ENCODE peak calls at places on chromosomes 11 and 22, in four cellular contexts. K, B, N and D are unnamed samples. For H3K27me3, the result is how much of the 10 kb centered on the place peaks cover.

GRCh38 chr22:49801391-49802060 is 26.1 kb downstream of the BRD1 start:
- DNase-seq in K (no peak), B (no peak), N (no peak), D (no peak)

GRCh38 chr11:79269923-79270322 is 170.9 kb downstream of the TENM4 start:
- DNase-seq in K (no peak), B (no peak), N (peak), D (no peak)

GRCh38 chr22:49826603-49827306 is 918 bp downstream of the BRD1 start:
- DNase-seq in K (peak), B (no peak), N (peak), D (no peak)

GRCh38 chr22:27603823-27604190 is 197.7 kb downstream of the MN1 start:
- DNase-seq in K (no peak), B (no peak), N (peak), D (no peak)

GRCh38 chr11:80855975-80856524 is 1415.2 kb upstream of the TENM4 start:
- DNase-seq in K (no peak), B (no peak), N (no peak), D (no peak)

GRCh38 chr22:48362736-48363404 is 1464.8 kb downstream of the BRD1 start:
- DNase-seq in K (peak), B (no peak), N (no peak), D (no peak)

GRCh38 chr22:42065408-42066132 is 5.0 kb downstream of the NAGA start:
- DNase-seq in K (no peak), B (no peak), N (no peak), D (no peak)

GRCh38 chr22:25747245-25747944 is 5.4 kb downstream of the MYO18B start:
- DNase-seq in K (peak), B (no peak), N (peak), D (no peak)

GRCh38 chr11:8183136-8183535 is 14.3 kb upstream of the RIC3 start:
- DNase-seq in K (no peak), B (no peak), N (no peak), D (no peak)

GRCh38 chr11:130381317-130381716 is 47.1 kb downstream of the ADAMTS8 start:
- DNase-seq in K (no peak), B (no peak), N (no peak), D (no peak)

GRCh38 chr22:17785185-17786184 is 11.2 kb upstream of the BID start:
- DNase-seq in K (peak), B (no peak), N (no peak), D (no peak)

GRCh38 chr11:114822038-114822437 is 143.7 kb downstream of the NXPE2 start:
- DNase-seq in K (no peak), B (no peak), N (no peak), D (no peak)

GRCh38 chr22:39318507-39319283 is 728 bp downstream of the RPL3 start:
- DNase-seq in K (no peak), B (no peak), N (no peak), D (peak)

GRCh38 chr11:24391165-24391564 is 105.7 kb upstream of the LUZP2 start:
- DNase-seq in K (no peak), B (no peak), N (no peak), D (no peak)

GRCh38 chr11:2800655-2801531 is 84.7 kb downstream of the CDKN1C start:
- DNase-seq in K (peak), B (no peak), N (no peak), D (peak)

GRCh38 chr22:24060375-24060788 is 49.3 kb downstream of the CABIN1 start:
- DNase-seq in K (peak), B (no peak), N (no peak), D (no peak)

GRCh38 chr22:49192180-49192856 is 635.4 kb downstream of the BRD1 start:
- DNase-seq in K (no peak), B (no peak), N (no peak), D (no peak)

GRCh38 chr11:7936615-7937014 is 4.9 kb downstream of the OR10A3 start:
- DNase-seq in K (peak), B (no peak), N (no peak), D (no peak)

GRCh38 chr11:3231851-3232744 is at the start of gene MRGPRE:
- DNase-seq in K (no peak), B (no peak), N (peak), D (no peak)

GRCh38 chr22:50034126-50035081 is 21.8 kb upstream of the IL17REL start:
- DNase-seq in K (no peak), B (no peak), N (peak), D (no peak)

GRCh38 chr11:5288108-5288911 is 13.4 kb downstream of the OR51B4 start:
- DNase-seq in K (peak), B (no peak), N (no peak), D (no peak)

GRCh38 chr11:121596195-121597145 is 143.7 kb upstream of the SORL1-AS1 start:
- DNase-seq in K (no peak), B (no peak), N (no peak), D (no peak)

GRCh38 chr11:75334976-75335375 is 16.5 kb downstream of the ARRB1 start:
- DNase-seq in K (no peak), B (no peak), N (no peak), D (no peak)

GRCh38 chr11:100640646-100641045 is 46.4 kb upstream of the ARHGAP42 start:
- DNase-seq in K (no peak), B (no peak), N (no peak), D (no peak)

GRCh38 chr11:78789365-78789764 is 214.7 kb upstream of the NARS2 start:
- DNase-seq in K (no peak), B (no peak), N (no peak), D (no peak)

GRCh38 chr11:92384807-92385206 is 160.2 kb downstream of the FAT3 start:
- DNase-seq in K (no peak), B (no peak), N (peak), D (no peak)

GRCh38 chr11:33116535-33116934 is 44.7 kb downstream of the CSTF3 start:
- DNase-seq in K (no peak), B (no peak), N (no peak), D (no peak)

GRCh38 chr11:122199661-122200060 is 83.6 kb upstream of the BLID start:
- DNase-seq in K (no peak), B (no peak), N (no peak), D (no peak)

GRCh38 chr11:65395961-65396530 is 9.6 kb downstream of the FRMD8 start:
- DNase-seq in K (no peak), B (no peak), N (no peak), D (no peak)

GRCh38 chr11:11171285-11171684 is 181.8 kb downstream of the CSNK2A3 start:
- DNase-seq in K (no peak), B (no peak), N (no peak), D (no peak)

GRCh38 chr11:10450451-10451398 is 4.3 kb upstream of the AMPD3 start:
- DNase-seq in K (peak), B (no peak), N (peak), D (no peak)

DNA sequence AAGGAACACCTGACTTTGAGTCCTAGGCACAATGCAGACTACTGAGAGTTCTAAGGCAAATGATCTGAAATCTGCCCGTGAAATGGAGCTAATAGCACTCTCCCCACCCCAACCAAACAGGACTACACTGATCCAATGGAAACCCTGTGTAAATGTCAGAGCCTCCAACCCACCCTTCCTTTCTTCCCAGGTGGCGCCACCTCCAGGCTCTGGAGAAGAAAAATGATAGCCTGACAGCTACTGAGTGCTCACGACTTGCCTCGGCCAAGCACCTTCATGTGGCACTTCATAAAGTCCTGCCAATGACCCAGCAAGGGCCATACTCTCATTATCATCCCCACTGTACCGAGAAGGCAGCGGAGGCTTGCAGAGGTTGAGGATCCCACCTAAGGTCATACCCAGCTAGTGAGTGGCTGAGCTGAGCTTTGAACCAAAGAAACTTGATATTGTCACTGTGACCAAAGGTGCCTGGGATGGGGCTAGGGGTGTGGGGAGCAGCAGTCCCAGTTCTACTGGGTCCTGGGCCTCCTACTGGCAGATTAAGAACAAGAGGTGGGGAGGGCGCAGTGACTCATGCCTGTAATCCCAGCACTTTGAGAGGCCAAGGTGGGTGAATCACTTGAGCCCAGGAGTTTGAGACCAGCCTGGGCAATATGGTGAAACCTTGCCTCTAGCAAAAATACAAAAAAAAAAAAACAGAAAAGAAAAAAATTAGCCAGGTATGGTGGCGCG is 20.5 kb downstream of the TST start:
- DNase-seq in K (no peak), B (no peak), N (no peak), D (no peak)
- TF ChIP-seq CTCF in K (no peak), B (no peak), N (peak), D (no peak)

GRCh38 chr11:69645801-69646492 is 5.0 kb downstream of the CCND1 start:
- DNase-seq in K (no peak), B (no peak), N (no peak), D (no peak)

GRCh38 chr11:69648679-69649575 is 8.0 kb downstream of the CCND1 start:
- DNase-seq in K (no peak), B (no peak), N (no peak), D (no peak)

GRCh38 chr11:69646493-69647201 is 5.7 kb downstream of the CCND1 start:
- DNase-seq in K (no peak), B (no peak), N (peak), D (no peak)

GRCh38 chr11:69647761-69648497 is 7.0 kb downstream of the CCND1 start:
- DNase-seq in K (no peak), B (no peak), N (no peak), D (no peak)

GRCh38 chr11:69647349-69647748 is 6.4 kb downstream of the CCND1 start:
- DNase-seq in K (no peak), B (no peak), N (no peak), D (no peak)
- H3K27me3 ChIP-seq in K (under half), B (under half), N (under half), D (under half)

GRCh38 chr22:46377566-46378498 is 42.3 kb downstream of the TRMU start:
- DNase-seq in K (peak), B (no peak), N (no peak), D (no peak)
- TF ChIP-seq EP300 in K (no peak), B (no peak), N (no peak), D (no peak)

GRCh38 chr11:61183645-61184044 is 19.7 kb upstream of the PGA3 start:
- DNase-seq in K (no peak), B (no peak), N (no peak), D (no peak)
- TF ChIP-seq CTCF in K (no peak), B (no peak), N (no peak), D (no peak)

GRCh38 chr11:6656581-6656915 is 939 bp upstream of the DCHS1 start:
- DNase-seq in K (no peak), B (no peak), N (no peak), D (no peak)
- H3K27me3 ChIP-seq in K (under half), B (under half), N (under half), D (under half)